ENCODE peak calls at places on chromosome 5, in five cellular contexts. S is Peyer's patch; G is NCI-H1417 treated with DMSO at 0.1 percent for 48 hours; Q is stimulated activated CD8-positive, alpha-beta memory T cell treated with anti-CD3 and anti-CD28 coated beads, Interleukin-15, amount 100 ng/mL, for 1 hour; B is GM20000. N is an unnamed sample.

GRCh38 chr5:144203750-144204596 is 33.3 kb downstream of the KCTD16 start:
- DNase-seq in Q (no peak), G (no peak), S (no peak), B (peak; percentile 58), N (no peak)

GRCh38 chr5:137072376-137073174 is 426.6 kb downstream of the SPOCK1 start:
- DNase-seq in S (no peak), G (no peak), Q (no peak), B (no peak), N (no peak)

GRCh38 chr5:174533127-174533453 is 191.3 kb upstream of the MSX2 start:
- DNase-seq in Q (no peak), B (no peak), S (no peak), G (no peak), N (no peak)

GRCh38 chr5:37153661-37154060 is 95.5 kb downstream of the CPLANE1 start:
- DNase-seq in S (no peak), B (no peak), Q (no peak), G (no peak), N (no peak)

GRCh38 chr5:125093776-125094175 is 347.3 kb upstream of the ZNF608 start:
- DNase-seq in G (no peak), B (no peak), Q (no peak), S (no peak), N (no peak)

GRCh38 chr5:116318091-116318854 is 233.4 kb downstream of the COMMD10 start:
- DNase-seq in G (no peak), S (no peak), B (no peak), Q (no peak), N (no peak)

GRCh38 chr5:159504106-159504856 is 174.0 kb upstream of the IL12B start:
- DNase-seq in S (no peak), B (no peak), Q (no peak), G (no peak), N (no peak)

GRCh38 chr5:102740515-102740914 is 14.6 kb upstream of the PAM start:
- DNase-seq in Q (no peak), B (no peak), G (no peak), S (no peak), N (no peak)

GRCh38 chr5:45385321-45386058 is 310.7 kb downstream of the HCN1 start:
- DNase-seq in Q (no peak), B (no peak), S (no peak), G (no peak), N (no peak)

GRCh38 chr5:17802256-17802655 is 168.0 kb downstream of the TAF11L14 start:
- DNase-seq in B (no peak), Q (no peak), G (peak; percentile 64), S (no peak), N (no peak)

N was measured in NCI-H1436 treated with DMSO at 0.1 percent for 48 hours.